ENCODE peak calls at places on chromosomes 2 and 18, in four cellular contexts. B, C, X and E are unnamed samples.
A peak's percentile ranks its signal among the peaks of the same experiment; 100 is the strongest.

GRCh38 chr2:228709788-228710371 is 528.4 kb upstream of the SPHKAP start:
- DNase-seq in B (no peak), C (no peak), X (no peak), E (no peak)

GRCh38 chr2:234725528-234726264 is 226.1 kb upstream of the SH3BP4 start:
- DNase-seq in B (no peak), C (no peak), X (no peak), E (no peak)

GRCh38 chr2:152826880-152827279 is 108.5 kb downstream of the ARL6IP6 start:
- DNase-seq in B (no peak), C (no peak), X (no peak), E (peak; percentile 21)

GRCh38 chr2:240149943-240150784 is 9.7 kb upstream of the OTOS start:
- DNase-seq in B (no peak), C (no peak), X (peak; percentile 20), E (peak; percentile 27)

GRCh38 chr2:189698020-189698887 is 23.8 kb downstream of the ANKAR start:
- DNase-seq in B (no peak), C (no peak), X (peak; percentile 70), E (peak; percentile 60)

GRCh38 chr2:190277234-190278112 is 42.2 kb downstream of the HIBCH start:
- DNase-seq in B (no peak), C (no peak), X (peak; percentile 65), E (peak; percentile 13)

GRCh38 chr2:95402370-95403203 is at the start of gene FAHD2A:
- DNase-seq in B (peak; percentile 86), C (peak; percentile 53), X (peak; percentile 87), E (peak; percentile 91)

GRCh38 chr2:201696151-201696659 is 2.2 kb downstream of the MPP4 start:
- DNase-seq in B (no peak), C (no peak), X (peak; percentile 80), E (peak; percentile 4)

GRCh38 chr2:141498561-141498960 is 632.3 kb downstream of the LRP1B start:
- DNase-seq in B (no peak), C (no peak), X (no peak), E (no peak)

GRCh38 chr2:37647941-37648315 is 23.5 kb downstream of the CDC42EP3 start:
- DNase-seq in B (no peak), C (no peak), X (no peak), E (no peak)

GRCh38 chr2:236240228-236240990 is 23.8 kb downstream of the ASB18 start:
- DNase-seq in B (no peak), C (no peak), X (no peak), E (no peak)

GRCh38 chr18:8107426-8107825 is 501.8 kb upstream of the RAB12 start:
- DNase-seq in B (no peak), C (no peak), X (no peak), E (no peak)

GRCh38 chr2:145644820-145645302 is 1124.9 kb upstream of the ZEB2 start:
- DNase-seq in B (no peak), C (no peak), X (no peak), E (no peak)